ENCODE peak calls at places on chromosome 16, in five cellular contexts. N is stomach; I is tibial nerve; J is endodermal cell; R is activated CD8-positive, alpha-beta T cell treated with anti-CD3 and anti-CD28 coated beads for 36 hours. Q is an unnamed sample.

GRCh38 chr16:76959166-76959565 is 231.8 kb upstream of the MON1B start:
- DNase-seq in R (no peak), N (no peak), I (no peak), J (no peak), Q (no peak)

GRCh38 chr16:27499659-27500055 is 50.1 kb downstream of the GTF3C1 start:
- DNase-seq in N (no peak), R (no peak), I (no peak), J (no peak), Q (no peak)

GRCh38 chr16:72560617-72561016 is 388.7 kb upstream of the PMFBP1 start:
- DNase-seq in J (no peak), R (no peak), N (no peak), I (no peak), Q (no peak)

GRCh38 chr16:66261826-66262225 is 104.7 kb upstream of the CDH5 start:
- DNase-seq in I (no peak), R (no peak), N (no peak), J (peak), Q (no peak)

GRCh38 chr16:17258848-17259713 is 211.7 kb downstream of the XYLT1 start:
- DNase-seq in N (no peak), I (no peak), J (peak), R (peak), Q (peak)

GRCh38 chr16:27639588-27640276 is 89.8 kb downstream of the KATNIP start:
- DNase-seq in R (peak), I (peak), N (no peak), J (peak), Q (peak)

GRCh38 chr16:49856741-49857330 is 924 bp upstream of the ZNF423 start:
- DNase-seq in I (peak), J (peak), R (peak), N (peak), Q (no peak)

GRCh38 chr16:59558679-59559078 is 824.6 kb upstream of the GOT2 start:
- DNase-seq in I (no peak), R (no peak), J (no peak), N (no peak), Q (no peak)

GRCh38 chr16:65697061-65697460 is 575.2 kb upstream of the CDH11 start:
- DNase-seq in R (no peak), I (no peak), J (no peak), N (no peak), Q (no peak)

GRCh38 chr16:20763461-20764232 is at the start of gene ACSM3:
- DNase-seq in N (peak), I (peak), J (peak), R (peak), Q (peak)

GRCh38 chr16:84115919-84116719 is 623 bp downstream of the MBTPS1 start:
- DNase-seq in I (no peak), R (peak), N (peak), J (no peak), Q (no peak)

GRCh38 chr16:1655269-1655807 is 22.7 kb upstream of the JPT2 start:
- DNase-seq in I (no peak), N (no peak), J (no peak), R (no peak), Q (no peak)

GRCh38 chr16:81429045-81429521 is 15.5 kb upstream of the CMIP start:
- DNase-seq in J (peak), I (no peak), N (peak), R (peak), Q (no peak)

GRCh38 chr16:12661656-12662172 is 142.0 kb downstream of the CPPED1 start:
- DNase-seq in I (no peak), J (peak), N (no peak), R (peak), Q (no peak)

GRCh38 chr16:57801856-57802634 is at the start of gene KIFC3:
- DNase-seq in I (peak), J (peak), N (peak), R (peak), Q (peak)

GRCh38 chr16:67562526-67562917 is at the start of gene CTCF:
- DNase-seq in J (no peak), I (peak), R (peak), N (peak), Q (peak)

GRCh38 chr16:26345951-26346350 is 654.2 kb downstream of the HS3ST4 start:
- DNase-seq in R (no peak), J (no peak), N (no peak), I (no peak), Q (no peak)

GRCh38 chr16:87580855-87581261 is 21.4 kb upstream of the JPH3 start:
- DNase-seq in N (no peak), R (peak), I (no peak), J (no peak), Q (no peak)

GRCh38 chr16:31182391-31182790 is 2.5 kb downstream of the FUS start:
- DNase-seq in N (no peak), R (no peak), J (no peak), I (no peak), Q (no peak)

GRCh38 chr16:54280751-54281150 is 5.8 kb downstream of the IRX3 start:
- DNase-seq in I (no peak), J (no peak), N (no peak), R (no peak), Q (no peak)

GRCh38 chr16:70380205-70380918 is 33.7 kb downstream of the DDX19A start:
- DNase-seq in I (peak), N (peak), J (peak), R (peak), Q (peak)

GRCh38 chr16:352547-353403 is at the start of gene AXIN1:
- DNase-seq in J (peak), R (peak), N (peak), I (peak), Q (peak)
- TF ChIP-seq CTCF in J (peak), R (no peak), N (no peak), I (peak), Q (peak)

GRCh38 chr16:85722497-85722896 is 28.4 kb downstream of the C16orf74 start:
- DNase-seq in R (no peak), J (no peak), N (no peak), I (no peak), Q (no peak)

GRCh38 chr16:85724126-85724879 is 26.6 kb downstream of the C16orf74 start:
- DNase-seq in I (no peak), J (no peak), N (no peak), R (no peak), Q (no peak)

GRCh38 chr16:85728879-85729278 is 22.0 kb downstream of the C16orf74 start:
- DNase-seq in I (no peak), J (peak), N (no peak), R (no peak), Q (no peak)

GRCh38 chr16:85722066-85722465 is 28.8 kb downstream of the C16orf74 start:
- DNase-seq in J (no peak), I (no peak), R (no peak), N (no peak), Q (no peak)

DNA sequence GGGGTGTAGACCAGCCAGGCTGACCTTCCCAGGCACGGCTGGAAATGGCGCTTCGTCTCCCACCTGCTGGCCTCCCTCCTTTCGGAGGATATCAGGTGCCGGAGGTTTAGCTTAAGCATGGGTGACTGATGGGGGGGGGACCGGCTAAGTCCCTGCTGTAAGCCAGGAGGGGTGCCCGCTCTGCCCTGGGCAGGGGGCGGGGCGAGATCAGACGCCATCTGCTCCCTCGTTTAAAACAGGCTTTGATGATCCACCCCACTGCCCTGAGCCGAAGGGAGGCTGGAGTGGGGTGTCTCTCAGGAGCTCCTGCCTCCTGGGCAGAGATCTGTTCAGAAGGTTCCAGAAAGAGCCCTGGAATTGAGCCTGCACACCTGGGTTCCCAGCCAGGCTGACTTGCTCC is 26.0 kb downstream of the C16orf74 start:
- DNase-seq in R (no peak), J (no peak), I (no peak), N (no peak), Q (no peak)
- TF ChIP-seq CTCF in R (no peak), J (no peak), I (no peak), N (no peak), Q (no peak)

DNA sequence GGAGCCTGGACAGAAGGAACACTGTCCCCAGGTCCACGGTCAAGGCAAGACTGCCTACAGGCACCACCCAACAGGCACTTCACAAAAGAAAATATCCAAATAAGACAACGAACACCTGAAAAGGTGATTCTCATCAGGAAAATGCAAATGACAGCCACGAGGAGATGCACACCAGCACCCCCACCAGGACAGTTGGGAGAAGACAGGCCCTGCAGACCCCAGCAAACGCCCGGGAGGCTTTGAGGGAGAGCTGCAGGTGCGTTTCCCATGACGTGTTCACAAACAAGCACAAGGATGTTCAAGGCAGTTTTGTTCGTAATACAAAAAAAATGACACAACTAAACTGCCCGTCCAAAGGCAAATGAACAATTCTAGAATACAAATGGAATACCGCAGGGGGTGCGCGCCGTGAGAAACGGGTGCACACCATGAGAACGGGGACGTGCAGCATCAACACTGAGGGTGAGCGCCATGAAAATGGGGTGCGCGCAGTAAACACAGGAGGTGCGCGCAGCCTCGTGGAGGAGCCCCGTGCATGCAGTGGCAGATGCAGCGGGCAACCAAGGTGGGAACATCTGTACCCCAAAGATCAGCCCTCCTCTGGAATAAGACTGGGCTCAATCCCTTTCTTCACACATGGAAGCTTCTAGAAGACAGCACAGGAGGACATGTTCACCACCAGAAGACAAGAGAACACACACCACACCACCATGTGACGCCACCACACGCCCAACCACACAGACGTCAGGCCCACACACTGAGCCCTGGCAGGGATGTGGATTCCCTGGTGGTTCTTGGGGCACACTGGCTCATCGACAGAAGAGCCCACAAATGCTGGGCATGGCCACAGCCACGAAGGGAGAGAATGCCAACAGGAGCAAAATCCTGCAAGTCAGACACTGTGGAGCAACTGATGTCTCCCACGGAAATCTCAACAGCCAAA is 91.2 kb downstream of the ZNF778 start:
- DNase-seq in J (peak), I (no peak), R (peak), N (no peak), Q (no peak)
- TF ChIP-seq CTCF in J (peak), I (no peak), R (peak), N (no peak), Q (no peak)

DNA sequence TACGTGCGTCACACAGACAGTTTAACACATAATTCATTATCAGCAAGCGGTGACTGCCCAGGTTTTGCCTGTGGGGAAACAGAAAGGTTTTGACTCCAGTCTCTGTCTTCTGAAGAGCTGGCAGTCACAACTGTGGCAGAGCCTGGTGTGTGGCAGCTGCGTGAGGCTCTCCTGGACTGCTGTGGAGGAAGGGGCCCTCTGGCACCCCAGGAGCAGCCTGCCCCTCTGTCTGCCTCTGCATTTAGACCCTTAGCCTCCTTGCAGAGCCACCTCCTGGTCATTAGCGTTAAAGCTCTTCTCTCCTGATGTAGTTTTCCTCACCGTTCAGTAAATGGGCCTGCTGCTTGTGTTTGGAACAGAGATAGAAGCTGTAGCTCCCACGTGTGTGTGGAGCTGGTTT is 10.9 kb downstream of the RAB40C start:
- DNase-seq in R (no peak), I (no peak), N (no peak), J (peak), Q (no peak)
- TF ChIP-seq CTCF in R (no peak), I (no peak), N (no peak), J (peak), Q (peak)

GRCh38 chr16:78659668-78660217 is 560.3 kb downstream of the WWOX start:
- DNase-seq in I (no peak), N (no peak), R (no peak), J (no peak), Q (no peak)
- TF ChIP-seq CTCF in I (no peak), N (no peak), R (no peak), J (no peak), Q (no peak)